ENCODE peak calls at places on chromosomes 5 and 9, in six cellular contexts. W is choroid plexus epithelial cell, P is GM13976, E is fibroblast of the aortic adventitia, O is cardiac fibroblast, T is HFF-Myc. G is an unnamed sample.
A peak's percentile ranks its signal among the peaks of the same experiment; 100 is the strongest.

GRCh38 chr9:127455299-127455992 is 4.1 kb downstream of the LRSAM1 start:
- DNase-seq in O (no peak), E (peak; percentile 13), P (no peak), T (no peak), W (no peak), G (no peak)

GRCh38 chr5:64201986-64202385 is 36.3 kb downstream of the RNF180 start:
- DNase-seq in T (no peak), P (no peak), E (peak; percentile 7), W (peak; percentile 50), O (no peak), G (no peak)

GRCh38 chr9:114386361-114386885 is 1.4 kb downstream of the AKNA start:
- DNase-seq in E (no peak), W (no peak), T (no peak), O (no peak), P (no peak), G (no peak)

GRCh38 chr5:80083115-80083890 is 48.2 kb downstream of the THBS4 start:
- DNase-seq in O (peak; percentile 86), W (peak; percentile 79), T (peak; percentile 42), E (peak; percentile 80), P (peak; percentile 79), G (peak; percentile 80)

GRCh38 chr9:36144322-36145206 is 8.0 kb downstream of the GLIPR2 start:
- DNase-seq in O (no peak), P (peak; percentile 50), E (no peak), W (no peak), T (no peak), G (no peak)

GRCh38 chr9:33818832-33819500 is 2.0 kb downstream of the UBE2R2 start:
- DNase-seq in O (peak; percentile 67), P (no peak), E (peak; percentile 63), T (no peak), W (peak; percentile 33), G (peak; percentile 20)

GRCh38 chr5:133120156-133120750 is 68.4 kb downstream of the HSPA4 start:
- DNase-seq in O (no peak), E (no peak), T (no peak), P (no peak), W (no peak), G (no peak)

GRCh38 chr5:132283423-132284043 is 10.7 kb upstream of the SLC22A4 start:
- DNase-seq in E (peak; percentile 59), T (no peak), O (peak; percentile 77), W (peak; percentile 91), P (no peak), G (no peak)

GRCh38 chr5:136014049-136014516 is 14.7 kb upstream of the TGFBI start:
- DNase-seq in T (no peak), P (no peak), W (peak; percentile 82), O (peak; percentile 71), E (peak; percentile 82), G (no peak)

GRCh38 chr9:79551999-79552398 is 19.8 kb upstream of the TLE4 start:
- DNase-seq in P (no peak), E (no peak), W (no peak), T (no peak), O (no peak), G (no peak)

GRCh38 chr5:123450641-123451421 is 27.6 kb upstream of the CEP120 start:
- DNase-seq in O (peak; percentile 46), E (peak; percentile 18), W (peak; percentile 55), T (no peak), P (no peak), G (no peak)

GRCh38 chr9:105051897-105052296 is 123.9 kb upstream of the ABCA1 start:
- DNase-seq in W (no peak), T (no peak), O (no peak), E (no peak), P (no peak), G (no peak)

GRCh38 chr9:108035485-108035884 is 545.9 kb upstream of the KLF4 start:
- DNase-seq in E (no peak), W (no peak), P (no peak), O (peak; percentile 56), T (no peak), G (no peak)

GRCh38 chr9:83469722-83470121 is 68.5 kb downstream of the FRMD3 start:
- DNase-seq in E (no peak), T (no peak), O (peak; percentile 76), P (no peak), W (no peak), G (no peak)

GRCh38 chr9:34980181-34980761 is 9.3 kb upstream of the DNAJB5 start:
- DNase-seq in W (no peak), P (no peak), O (no peak), E (no peak), T (no peak), G (no peak)

GRCh38 chr9:4985376-4986266 is 549 bp downstream of the JAK2 start:
- DNase-seq in E (peak; percentile 47), W (peak; percentile 55), O (peak; percentile 49), T (no peak), P (peak; percentile 18), G (no peak)

GRCh38 chr5:99807346-99807745 is 727.8 kb upstream of the FAM174A start:
- DNase-seq in P (no peak), T (no peak), E (no peak), W (no peak), O (no peak), G (no peak)

GRCh38 chr5:99814311-99815063 is 720.7 kb upstream of the FAM174A start:
- DNase-seq in T (no peak), E (no peak), O (no peak), P (no peak), W (no peak), G (no peak)

GRCh38 chr5:99808657-99809230 is 726.4 kb upstream of the FAM174A start:
- DNase-seq in P (no peak), W (peak; percentile 28), O (no peak), E (no peak), T (no peak), G (no peak)
- TF ChIP-seq CTCF in P (no peak), W (no peak), O (no peak), E (no peak), T (no peak), G (no peak)

GRCh38 chr9:133934512-133935221 is 57.5 kb downstream of the VAV2 start:
- DNase-seq in P (no peak), E (peak; percentile 62), T (no peak), W (no peak), O (peak; percentile 69), G (no peak)

GRCh38 chr9:133937120-133937519 is 55.0 kb downstream of the VAV2 start:
- DNase-seq in T (no peak), E (no peak), P (no peak), W (no peak), O (no peak), G (no peak)

GRCh38 chr9:133938086-133938485 is 54.0 kb downstream of the VAV2 start:
- DNase-seq in W (no peak), O (no peak), T (no peak), E (no peak), P (no peak), G (no peak)

GRCh38 chr9:133933426-133934026 is 58.6 kb downstream of the VAV2 start:
- DNase-seq in P (no peak), O (no peak), E (no peak), T (no peak), W (no peak), G (no peak)

DNA sequence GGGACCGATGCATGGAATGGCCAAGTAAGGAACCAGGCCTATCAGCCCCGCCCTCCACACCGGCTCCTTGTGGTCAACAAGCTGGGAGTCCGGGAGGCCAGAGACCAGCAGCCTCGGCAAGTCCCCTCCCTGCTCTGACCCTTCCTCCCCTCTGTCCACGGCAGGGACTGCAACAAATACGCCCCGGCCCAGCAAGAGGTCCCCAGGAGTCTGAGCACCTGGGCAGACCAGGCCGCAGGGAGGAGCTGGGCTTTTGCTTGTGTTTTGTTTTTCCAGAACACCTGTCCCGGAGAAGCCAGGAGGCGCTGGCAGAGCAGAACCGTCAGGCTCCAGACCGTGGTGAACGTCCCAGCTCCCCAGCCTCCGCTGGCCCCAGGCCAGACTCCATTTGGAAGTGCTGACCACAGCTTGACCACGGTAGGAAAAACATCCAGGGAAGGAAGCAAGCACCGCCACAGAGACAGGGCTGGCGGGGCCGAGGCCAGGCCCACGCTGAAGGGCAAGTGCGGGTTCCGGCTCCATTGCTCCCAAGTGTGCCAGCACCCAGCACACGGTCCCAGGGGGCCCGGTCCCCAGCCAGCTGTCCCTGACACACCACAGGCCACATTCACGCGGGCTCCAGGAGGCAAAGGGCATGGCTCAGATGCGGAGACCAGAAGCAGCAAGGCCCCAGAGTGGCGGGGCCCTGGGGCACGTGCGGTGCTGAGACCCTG is 56.6 kb downstream of the VAV2 start:
- DNase-seq in P (no peak), O (peak; percentile 50), E (peak; percentile 73), T (no peak), W (peak; percentile 60), G (no peak)
- TF ChIP-seq CTCF in P (no peak), O (no peak), E (peak; percentile 22), T (no peak), W (peak; percentile 14), G (no peak)

GRCh38 chr9:110255417-110256141 is 728 bp downstream of the TXN start:
- DNase-seq in O (peak; percentile 55), W (peak; percentile 56), P (peak; percentile 54), E (peak; percentile 61), T (no peak), G (peak; percentile 34)
- TF ChIP-seq CTCF in O (no peak), W (no peak), P (no peak), E (no peak), T (no peak), G (no peak)

DNA sequence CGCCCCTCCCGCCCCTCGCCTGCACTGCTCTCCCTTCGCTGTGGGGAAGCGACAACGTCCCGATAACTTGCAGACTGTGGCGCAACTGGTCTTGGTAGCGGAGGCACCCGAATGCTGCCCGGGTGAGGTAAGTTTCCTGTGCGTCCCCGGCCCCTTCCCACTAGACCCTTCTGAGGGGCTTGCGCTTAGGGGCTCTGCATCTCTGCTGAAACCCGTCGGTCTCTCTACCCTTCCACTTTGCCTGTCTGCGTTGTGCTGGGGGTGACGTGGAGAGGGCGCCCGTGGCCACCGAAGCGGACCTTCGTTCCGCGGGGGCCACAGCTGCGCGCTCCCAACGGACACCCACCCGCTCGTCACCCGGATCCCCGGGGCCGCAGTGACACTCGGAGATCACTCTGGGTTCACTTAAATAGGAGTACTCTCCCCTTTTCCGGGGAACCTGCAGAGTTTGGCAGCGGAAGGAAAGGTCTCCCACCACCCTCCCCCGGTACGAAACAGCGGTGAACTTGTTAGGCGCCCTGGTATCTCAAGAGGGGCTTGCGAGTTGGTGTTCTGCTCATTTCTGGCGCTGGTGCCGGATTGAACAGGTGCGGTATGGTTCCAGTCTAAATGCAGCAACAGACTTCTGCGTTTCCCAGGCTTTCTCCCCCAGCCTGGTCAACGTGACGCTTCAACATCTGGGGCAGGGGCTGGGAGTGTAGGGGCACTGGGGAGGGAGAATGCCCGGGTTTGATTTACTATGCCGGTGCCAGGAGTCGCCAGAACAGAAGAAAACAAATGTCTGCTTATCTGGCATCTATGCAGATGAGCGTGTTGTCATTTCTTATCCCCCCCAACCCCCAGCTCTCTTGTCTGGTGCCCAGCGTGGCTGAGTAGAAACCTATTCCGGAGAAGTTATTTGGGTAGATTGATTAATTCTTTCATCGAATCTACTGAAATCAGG is 867 bp downstream of the PIP5K1B start:
- DNase-seq in E (no peak), W (peak; percentile 10), T (no peak), O (peak; percentile 8), P (peak; percentile 58), G (peak; percentile 60)
- TF ChIP-seq CTCF in E (no peak), W (no peak), T (no peak), O (no peak), P (peak; percentile 44), G (peak; percentile 52)

GRCh38 chr9:133188006-133188842 is 20.8 kb downstream of the OBP2B start:
- DNase-seq in E (no peak), W (peak; percentile 13), O (peak; percentile 11), T (no peak), P (peak; percentile 57), G (no peak)
- TF ChIP-seq CTCF in E (no peak), W (peak; percentile 37), O (peak; percentile 20), T (no peak), P (no peak), G (peak; percentile 5)

G was measured in GM13977.